ENCODE peak calls at places on chromosomes 5 and 9, in ten cellular contexts. One of them, this sample, is unnamed.

GRCh38 chr9:121749614-121750013 is 98.2 kb downstream of the DAB2IP start:
- DNase-seq in HAP-1: no peak
- DNase-seq in AG08396: no peak
- DNase-seq in upper lobe of right lung: no peak
- DNase-seq in HT1080: no peak
- DNase-seq in amniotic stem cell: no peak
- DNase-seq in MV-4-11: no peak
- DNase-seq in adrenal gland: no peak
- DNase-seq in activated effector memory CD4-positive, alpha-beta T cell treated with Interleukin-2 at 50 U/mL for 16 hours: no peak
- DNase-seq in Ammon's horn: no peak
- DNase-seq in this sample: no peak

GRCh38 chr5:172868436-172868923 is 34.4 kb downstream of the ERGIC1 start:
- DNase-seq in HAP-1: no peak
- DNase-seq in AG08396: no peak
- DNase-seq in upper lobe of right lung: no peak
- DNase-seq in HT1080: peak
- DNase-seq in amniotic stem cell: no peak
- DNase-seq in MV-4-11: no peak
- DNase-seq in adrenal gland: no peak
- DNase-seq in activated effector memory CD4-positive, alpha-beta T cell treated with Interleukin-2 at 50 U/mL for 16 hours: no peak
- DNase-seq in Ammon's horn: no peak
- DNase-seq in this sample: no peak

GRCh38 chr5:91293131-91293530 is 90.0 kb downstream of the ARRDC3 start:
- DNase-seq in HAP-1: no peak
- DNase-seq in AG08396: peak
- DNase-seq in upper lobe of right lung: no peak
- DNase-seq in HT1080: peak
- DNase-seq in amniotic stem cell: no peak
- DNase-seq in MV-4-11: peak
- DNase-seq in adrenal gland: no peak
- DNase-seq in activated effector memory CD4-positive, alpha-beta T cell treated with Interleukin-2 at 50 U/mL for 16 hours: no peak
- DNase-seq in Ammon's horn: no peak
- DNase-seq in this sample: no peak

GRCh38 chr9:34891386-34891785 is 66.7 kb upstream of the PHF24 start:
- DNase-seq in HAP-1: no peak
- DNase-seq in AG08396: no peak
- DNase-seq in upper lobe of right lung: no peak
- DNase-seq in HT1080: no peak
- DNase-seq in amniotic stem cell: no peak
- DNase-seq in MV-4-11: no peak
- DNase-seq in adrenal gland: no peak
- DNase-seq in activated effector memory CD4-positive, alpha-beta T cell treated with Interleukin-2 at 50 U/mL for 16 hours: no peak
- DNase-seq in Ammon's horn: no peak
- DNase-seq in this sample: no peak

GRCh38 chr5:127976525-127976924 is 107.0 kb upstream of the SLC12A2 start:
- DNase-seq in HAP-1: no peak
- DNase-seq in AG08396: no peak
- DNase-seq in upper lobe of right lung: no peak
- DNase-seq in HT1080: no peak
- DNase-seq in amniotic stem cell: no peak
- DNase-seq in MV-4-11: no peak
- DNase-seq in adrenal gland: no peak
- DNase-seq in activated effector memory CD4-positive, alpha-beta T cell treated with Interleukin-2 at 50 U/mL for 16 hours: no peak
- DNase-seq in Ammon's horn: no peak
- DNase-seq in this sample: no peak

GRCh38 chr5:150783422-150783928 is 4.9 kb downstream of the SMIM3 start:
- DNase-seq in HAP-1: no peak
- DNase-seq in AG08396: peak
- DNase-seq in upper lobe of right lung: no peak
- DNase-seq in HT1080: peak
- DNase-seq in amniotic stem cell: peak
- DNase-seq in MV-4-11: peak
- DNase-seq in adrenal gland: peak
- DNase-seq in activated effector memory CD4-positive, alpha-beta T cell treated with Interleukin-2 at 50 U/mL for 16 hours: peak
- DNase-seq in Ammon's horn: peak
- DNase-seq in this sample: no peak

GRCh38 chr9:124299519-124300090 is 41.9 kb downstream of the NEK6 start:
- DNase-seq in HAP-1: no peak
- DNase-seq in AG08396: no peak
- DNase-seq in upper lobe of right lung: no peak
- DNase-seq in HT1080: no peak
- DNase-seq in amniotic stem cell: no peak
- DNase-seq in MV-4-11: no peak
- DNase-seq in adrenal gland: no peak
- DNase-seq in activated effector memory CD4-positive, alpha-beta T cell treated with Interleukin-2 at 50 U/mL for 16 hours: no peak
- DNase-seq in Ammon's horn: no peak
- DNase-seq in this sample: no peak

GRCh38 chr5:171226864-171227263 is 82.2 kb upstream of the TLX3 start:
- DNase-seq in HAP-1: no peak
- DNase-seq in AG08396: no peak
- DNase-seq in upper lobe of right lung: no peak
- DNase-seq in HT1080: no peak
- DNase-seq in amniotic stem cell: no peak
- DNase-seq in MV-4-11: no peak
- DNase-seq in adrenal gland: no peak
- DNase-seq in activated effector memory CD4-positive, alpha-beta T cell treated with Interleukin-2 at 50 U/mL for 16 hours: no peak
- DNase-seq in Ammon's horn: no peak
- DNase-seq in this sample: no peak

GRCh38 chr9:38384990-38385848 is 7.3 kb upstream of the ALDH1B1 start:
- DNase-seq in HAP-1: no peak
- DNase-seq in AG08396: no peak
- DNase-seq in upper lobe of right lung: no peak
- DNase-seq in HT1080: no peak
- DNase-seq in amniotic stem cell: no peak
- DNase-seq in MV-4-11: no peak
- DNase-seq in adrenal gland: no peak
- DNase-seq in activated effector memory CD4-positive, alpha-beta T cell treated with Interleukin-2 at 50 U/mL for 16 hours: no peak
- DNase-seq in Ammon's horn: no peak
- DNase-seq in this sample: no peak

GRCh38 chr5:83034036-83034435 is 43.2 kb downstream of the TMEM167A start:
- DNase-seq in HAP-1: no peak
- DNase-seq in AG08396: no peak
- DNase-seq in upper lobe of right lung: no peak
- DNase-seq in HT1080: no peak
- DNase-seq in amniotic stem cell: no peak
- DNase-seq in MV-4-11: no peak
- DNase-seq in adrenal gland: no peak
- DNase-seq in activated effector memory CD4-positive, alpha-beta T cell treated with Interleukin-2 at 50 U/mL for 16 hours: no peak
- DNase-seq in Ammon's horn: no peak
- DNase-seq in this sample: no peak

GRCh38 chr9:4686584-4686983 is 7.2 kb downstream of the CDC37L1 start:
- DNase-seq in HAP-1: no peak
- DNase-seq in AG08396: no peak
- DNase-seq in upper lobe of right lung: no peak
- DNase-seq in HT1080: no peak
- DNase-seq in amniotic stem cell: no peak
- DNase-seq in MV-4-11: no peak
- DNase-seq in adrenal gland: no peak
- DNase-seq in activated effector memory CD4-positive, alpha-beta T cell treated with Interleukin-2 at 50 U/mL for 16 hours: no peak
- DNase-seq in Ammon's horn: no peak
- DNase-seq in this sample: no peak

GRCh38 chr5:38011641-38012188 is 171.9 kb upstream of the GDNF start:
- DNase-seq in HAP-1: no peak
- DNase-seq in AG08396: no peak
- DNase-seq in upper lobe of right lung: no peak
- DNase-seq in HT1080: no peak
- DNase-seq in amniotic stem cell: no peak
- DNase-seq in MV-4-11: no peak
- DNase-seq in adrenal gland: no peak
- DNase-seq in activated effector memory CD4-positive, alpha-beta T cell treated with Interleukin-2 at 50 U/mL for 16 hours: no peak
- DNase-seq in Ammon's horn: no peak
- DNase-seq in this sample: no peak

GRCh38 chr9:16125637-16126036 is 572.8 kb downstream of the CCDC171 start:
- DNase-seq in HAP-1: no peak
- DNase-seq in AG08396: no peak
- DNase-seq in upper lobe of right lung: no peak
- DNase-seq in HT1080: no peak
- DNase-seq in amniotic stem cell: no peak
- DNase-seq in MV-4-11: no peak
- DNase-seq in adrenal gland: no peak
- DNase-seq in activated effector memory CD4-positive, alpha-beta T cell treated with Interleukin-2 at 50 U/mL for 16 hours: no peak
- DNase-seq in Ammon's horn: no peak
- DNase-seq in this sample: no peak

GRCh38 chr9:129968690-129969485 is 74.1 kb downstream of the FNBP1 start:
- DNase-seq in HAP-1: no peak
- DNase-seq in AG08396: peak
- DNase-seq in upper lobe of right lung: no peak
- DNase-seq in HT1080: peak
- DNase-seq in amniotic stem cell: peak
- DNase-seq in MV-4-11: peak
- DNase-seq in adrenal gland: peak
- DNase-seq in activated effector memory CD4-positive, alpha-beta T cell treated with Interleukin-2 at 50 U/mL for 16 hours: no peak
- DNase-seq in Ammon's horn: no peak
- DNase-seq in this sample: no peak

GRCh38 chr5:136957428-136957827 is 541.7 kb downstream of the SPOCK1 start:
- DNase-seq in HAP-1: no peak
- DNase-seq in AG08396: no peak
- DNase-seq in upper lobe of right lung: no peak
- DNase-seq in HT1080: peak
- DNase-seq in amniotic stem cell: no peak
- DNase-seq in MV-4-11: no peak
- DNase-seq in adrenal gland: no peak
- DNase-seq in activated effector memory CD4-positive, alpha-beta T cell treated with Interleukin-2 at 50 U/mL for 16 hours: no peak
- DNase-seq in Ammon's horn: no peak
- DNase-seq in this sample: no peak

GRCh38 chr9:136122425-136123383 is 4.0 kb upstream of the TMEM250 start:
- DNase-seq in HAP-1: peak
- DNase-seq in AG08396: peak
- DNase-seq in upper lobe of right lung: peak
- DNase-seq in HT1080: no peak
- DNase-seq in amniotic stem cell: no peak
- DNase-seq in MV-4-11: peak
- DNase-seq in adrenal gland: peak
- DNase-seq in activated effector memory CD4-positive, alpha-beta T cell treated with Interleukin-2 at 50 U/mL for 16 hours: peak
- DNase-seq in Ammon's horn: peak
- DNase-seq in this sample: peak

GRCh38 chr9:133278161-133279131 is 3.4 kb upstream of the ABO start:
- DNase-seq in HAP-1: no peak
- DNase-seq in AG08396: no peak
- DNase-seq in upper lobe of right lung: no peak
- DNase-seq in HT1080: peak
- DNase-seq in amniotic stem cell: no peak
- DNase-seq in MV-4-11: peak
- DNase-seq in adrenal gland: no peak
- DNase-seq in activated effector memory CD4-positive, alpha-beta T cell treated with Interleukin-2 at 50 U/mL for 16 hours: no peak
- DNase-seq in Ammon's horn: no peak
- DNase-seq in this sample: no peak

GRCh38 chr5:67453526-67453925 is 256.9 kb upstream of the CD180 start:
- DNase-seq in HAP-1: no peak
- DNase-seq in AG08396: no peak
- DNase-seq in upper lobe of right lung: no peak
- DNase-seq in HT1080: peak
- DNase-seq in amniotic stem cell: no peak
- DNase-seq in MV-4-11: no peak
- DNase-seq in adrenal gland: no peak
- DNase-seq in activated effector memory CD4-positive, alpha-beta T cell treated with Interleukin-2 at 50 U/mL for 16 hours: no peak
- DNase-seq in Ammon's horn: no peak
- DNase-seq in this sample: no peak

GRCh38 chr5:139863855-139864558 is 68.4 kb downstream of the PSD2 start:
- DNase-seq in HAP-1: peak
- DNase-seq in AG08396: peak
- DNase-seq in upper lobe of right lung: peak
- DNase-seq in HT1080: peak
- DNase-seq in amniotic stem cell: no peak
- DNase-seq in MV-4-11: peak
- DNase-seq in adrenal gland: peak
- DNase-seq in activated effector memory CD4-positive, alpha-beta T cell treated with Interleukin-2 at 50 U/mL for 16 hours: peak
- DNase-seq in Ammon's horn: peak
- DNase-seq in this sample: peak

GRCh38 chr5:119055267-119055666 is 15.6 kb upstream of the DMXL1 start:
- DNase-seq in HAP-1: no peak
- DNase-seq in AG08396: no peak
- DNase-seq in upper lobe of right lung: no peak
- DNase-seq in HT1080: no peak
- DNase-seq in amniotic stem cell: no peak
- DNase-seq in MV-4-11: peak
- DNase-seq in adrenal gland: no peak
- DNase-seq in activated effector memory CD4-positive, alpha-beta T cell treated with Interleukin-2 at 50 U/mL for 16 hours: no peak
- DNase-seq in Ammon's horn: no peak
- DNase-seq in this sample: no peak

GRCh38 chr5:160439205-160439600 is 17.5 kb downstream of the PTTG1 start:
- DNase-seq in HAP-1: peak
- DNase-seq in AG08396: peak
- DNase-seq in upper lobe of right lung: peak
- DNase-seq in HT1080: peak
- DNase-seq in amniotic stem cell: peak
- DNase-seq in MV-4-11: peak
- DNase-seq in adrenal gland: peak
- DNase-seq in activated effector memory CD4-positive, alpha-beta T cell treated with Interleukin-2 at 50 U/mL for 16 hours: peak
- DNase-seq in Ammon's horn: peak
- DNase-seq in this sample: peak

GRCh38 chr5:77305921-77306320 is 95.4 kb downstream of the PDE8B start:
- DNase-seq in HAP-1: no peak
- DNase-seq in AG08396: peak
- DNase-seq in upper lobe of right lung: no peak
- DNase-seq in HT1080: no peak
- DNase-seq in amniotic stem cell: no peak
- DNase-seq in MV-4-11: no peak
- DNase-seq in adrenal gland: no peak
- DNase-seq in activated effector memory CD4-positive, alpha-beta T cell treated with Interleukin-2 at 50 U/mL for 16 hours: no peak
- DNase-seq in Ammon's horn: no peak
- DNase-seq in this sample: no peak

GRCh38 chr5:143624465-143624864 is 187.5 kb upstream of the HMHB1 start:
- DNase-seq in HAP-1: no peak
- DNase-seq in AG08396: no peak
- DNase-seq in upper lobe of right lung: no peak
- DNase-seq in HT1080: no peak
- DNase-seq in amniotic stem cell: no peak
- DNase-seq in MV-4-11: no peak
- DNase-seq in adrenal gland: no peak
- DNase-seq in activated effector memory CD4-positive, alpha-beta T cell treated with Interleukin-2 at 50 U/mL for 16 hours: no peak
- DNase-seq in Ammon's horn: no peak
- DNase-seq in this sample: no peak

GRCh38 chr5:74837115-74837514 is 29.1 kb downstream of the FAM169A start:
- DNase-seq in HAP-1: no peak
- DNase-seq in AG08396: no peak
- DNase-seq in upper lobe of right lung: no peak
- DNase-seq in HT1080: no peak
- DNase-seq in amniotic stem cell: no peak
- DNase-seq in MV-4-11: no peak
- DNase-seq in adrenal gland: no peak
- DNase-seq in activated effector memory CD4-positive, alpha-beta T cell treated with Interleukin-2 at 50 U/mL for 16 hours: no peak
- DNase-seq in Ammon's horn: no peak
- DNase-seq in this sample: no peak

GRCh38 chr9:114000671-114001409 is 77.3 kb downstream of the AMBP start:
- DNase-seq in HAP-1: no peak
- DNase-seq in AG08396: no peak
- DNase-seq in upper lobe of right lung: no peak
- DNase-seq in HT1080: no peak
- DNase-seq in amniotic stem cell: no peak
- DNase-seq in MV-4-11: no peak
- DNase-seq in adrenal gland: no peak
- DNase-seq in activated effector memory CD4-positive, alpha-beta T cell treated with Interleukin-2 at 50 U/mL for 16 hours: no peak
- DNase-seq in Ammon's horn: no peak
- DNase-seq in this sample: no peak

This sample was measured in T-helper 17 cell.